ENCODE peak calls at places on chromosomes 13 and 19, in ten cellular contexts. F, I, N, T, V, K, H, P, E and X are unnamed samples.

GRCh38 chr13:46640843-46641242 is 87.9 kb downstream of the LRCH1 start:
- DNase-seq in F (no peak), I (no peak), N (peak), T (no peak), V (peak), K (no peak), H (no peak), P (peak), E (no peak), X (no peak)

GRCh38 chr13:40786568-40786996 is 2.8 kb upstream of the SLC25A15 start:
- DNase-seq in F (no peak), I (no peak), N (peak), T (no peak), V (no peak), K (no peak), H (no peak), P (no peak), E (no peak), X (no peak)

GRCh38 chr19:5050905-5051304 is 82.0 kb downstream of the KDM4B start:
- DNase-seq in F (no peak), I (no peak), N (no peak), T (no peak), V (no peak), K (no peak), H (no peak), P (no peak), E (no peak), X (no peak)

GRCh38 chr19:438416-438958 is 22.3 kb downstream of the SHC2 start:
- DNase-seq in F (no peak), I (no peak), N (no peak), T (no peak), V (no peak), K (no peak), H (no peak), P (no peak), E (no peak), X (no peak)

GRCh38 chr13:39524795-39525194 is 78.2 kb downstream of the LHFPL6 start:
- DNase-seq in F (no peak), I (no peak), N (no peak), T (no peak), V (no peak), K (no peak), H (no peak), P (no peak), E (no peak), X (no peak)

GRCh38 chr13:49932868-49933267 is 3.3 kb downstream of the SPRYD7 start:
- DNase-seq in F (no peak), I (no peak), N (no peak), T (no peak), V (no peak), K (no peak), H (no peak), P (no peak), E (no peak), X (no peak)

GRCh38 chr19:40283414-40284250 is 1.5 kb downstream of the AKT2 start:
- DNase-seq in F (no peak), I (no peak), N (peak), T (no peak), V (no peak), K (no peak), H (no peak), P (no peak), E (peak), X (no peak)

GRCh38 chr13:99813346-99814095 is 158.0 kb downstream of the ZIC5 start:
- DNase-seq in F (no peak), I (no peak), N (no peak), T (no peak), V (no peak), K (no peak), H (no peak), P (no peak), E (no peak), X (no peak)

GRCh38 chr19:42092350-42092749 is 16.4 kb downstream of the ZNF574 start:
- DNase-seq in F (no peak), I (no peak), N (no peak), T (no peak), V (no peak), K (no peak), H (peak), P (peak), E (no peak), X (no peak)

GRCh38 chr13:49436890-49437289 is 7.0 kb downstream of the CAB39L start:
- DNase-seq in F (no peak), I (peak), N (peak), T (peak), V (peak), K (peak), H (no peak), P (no peak), E (peak), X (no peak)

GRCh38 chr13:101307181-101307701 is 109.1 kb downstream of the NALCN start:
- DNase-seq in F (no peak), I (no peak), N (peak), T (no peak), V (peak), K (no peak), H (no peak), P (no peak), E (peak), X (no peak)

GRCh38 chr19:4360641-4361151 is 17.3 kb downstream of the MPND start:
- DNase-seq in F (peak), I (no peak), N (peak), T (no peak), V (no peak), K (peak), H (no peak), P (no peak), E (peak), X (no peak)

GRCh38 chr13:25037057-25037813 is 58.7 kb upstream of the PABPC3 start:
- DNase-seq in F (no peak), I (peak), N (peak), T (peak), V (peak), K (no peak), H (peak), P (peak), E (no peak), X (peak)

GRCh38 chr13:60662595-60662994 is 265.6 kb downstream of the TDRD3 start:
- DNase-seq in F (no peak), I (no peak), N (no peak), T (no peak), V (no peak), K (no peak), H (no peak), P (no peak), E (no peak), X (no peak)

GRCh38 chr13:77465595-77466195 is 69.8 kb upstream of the SCEL start:
- DNase-seq in F (no peak), I (no peak), N (no peak), T (no peak), V (peak), K (no peak), H (no peak), P (no peak), E (no peak), X (no peak)

GRCh38 chr19:35153701-35154534 is 617 bp upstream of the FXYD5 start:
- DNase-seq in F (peak), I (peak), N (no peak), T (no peak), V (no peak), K (no peak), H (peak), P (peak), E (no peak), X (peak)
- TF ChIP-seq CTCF in F (peak), I (peak), N (peak), T (peak), V (peak), K (peak), H (peak), P (peak), E (no peak), X (peak)

DNA sequence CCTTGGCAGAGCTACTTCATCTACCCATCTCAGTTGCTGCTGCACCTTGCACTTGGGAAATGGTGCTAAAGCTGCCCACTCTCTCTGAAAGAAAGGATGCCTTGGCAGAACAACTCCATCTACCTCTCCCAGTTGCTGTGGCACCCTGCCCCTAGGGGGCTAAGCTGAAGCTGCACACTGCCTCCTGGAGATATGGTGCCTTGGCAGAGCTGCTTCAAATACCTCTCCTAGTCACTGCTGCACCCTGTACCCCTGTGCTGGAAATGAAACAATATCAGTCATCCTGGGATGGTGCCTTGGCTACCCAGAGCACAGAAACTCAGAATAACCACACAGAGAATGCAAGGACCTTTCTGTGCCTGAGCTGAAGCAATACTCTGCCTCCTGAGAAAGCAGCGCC is 615.8 kb downstream of the DIAPH3 start:
- DNase-seq in F (no peak), I (no peak), N (no peak), T (no peak), V (no peak), K (no peak), H (no peak), P (no peak), E (no peak), X (no peak)
- TF ChIP-seq CTCF in F (no peak), I (no peak), N (no peak), T (no peak), V (no peak), K (no peak), H (no peak), P (no peak), E (no peak), X (no peak)

GRCh38 chr13:26112843-26113242 is 61.0 kb upstream of the SHISA2 start:
- DNase-seq in F (no peak), I (no peak), N (peak), T (no peak), V (no peak), K (no peak), H (no peak), P (peak), E (no peak), X (no peak)
- TF ChIP-seq CTCF in F (peak), I (peak), N (peak), T (peak), V (no peak), K (no peak), H (no peak), P (peak), E (no peak), X (no peak)

GRCh38 chr19:10474962-10475451 is 28.1 kb downstream of the KEAP1 start:
- DNase-seq in F (no peak), I (no peak), N (no peak), T (no peak), V (no peak), K (no peak), H (no peak), P (no peak), E (no peak), X (no peak)

GRCh38 chr19:10473192-10473591 is 30.0 kb downstream of the KEAP1 start:
- DNase-seq in F (no peak), I (no peak), N (no peak), T (no peak), V (peak), K (no peak), H (no peak), P (no peak), E (no peak), X (no peak)

GRCh38 chr19:10478476-10478875 is 24.7 kb downstream of the KEAP1 start:
- DNase-seq in F (no peak), I (no peak), N (peak), T (no peak), V (peak), K (no peak), H (no peak), P (no peak), E (no peak), X (no peak)

GRCh38 chr19:10478903-10479384 is 24.2 kb downstream of the KEAP1 start:
- DNase-seq in F (peak), I (peak), N (peak), T (no peak), V (peak), K (peak), H (peak), P (peak), E (peak), X (peak)
- TF ChIP-seq CTCF in F (peak), I (peak), N (peak), T (peak), V (peak), K (peak), H (peak), P (peak), E (peak), X (peak)